ENCODE peak calls at places on chromosomes 2 and 18, in five cellular contexts. A is thyroid gland, C is colonic mucosa, M is fibroblast of mammary gland, P is WERI-Rb-1. G is an unnamed sample.

GRCh38 chr2:97851172-97851571 is 137.8 kb downstream of the ZAP70 start:
- DNase-seq in A (no peak), C (no peak), M (no peak), P (no peak), G (no peak)

GRCh38 chr2:38722271-38723115 is 28.7 kb downstream of the SRSF7 start:
- DNase-seq in A (no peak), C (no peak), M (no peak), P (peak), G (peak)

GRCh38 chr2:17148298-17149228 is 369.7 kb downstream of the RAD51AP2 start:
- DNase-seq in A (peak), C (no peak), M (peak), P (peak), G (no peak)

GRCh38 chr2:176139621-176140020 is 10.1 kb downstream of the HOXD8 start:
- DNase-seq in A (no peak), C (no peak), M (peak), P (no peak), G (no peak)

GRCh38 chr18:26717123-26717522 is 148.4 kb downstream of the AQP4 start:
- DNase-seq in A (no peak), C (no peak), M (no peak), P (no peak), G (no peak)

GRCh38 chr18:40407913-40408312 is 1547.1 kb upstream of the PIK3C3 start:
- DNase-seq in A (no peak), C (no peak), M (peak), P (no peak), G (no peak)

GRCh38 chr2:150570712-150571111 is 83.2 kb upstream of the RND3 start:
- DNase-seq in A (no peak), C (no peak), M (peak), P (no peak), G (no peak)

GRCh38 chr2:8571286-8571791 is 110.5 kb upstream of the ID2 start:
- DNase-seq in A (peak), C (peak), M (no peak), P (no peak), G (no peak)

GRCh38 chr2:8193686-8194615 is 487.9 kb upstream of the ID2 start:
- DNase-seq in A (no peak), C (no peak), M (no peak), P (peak), G (no peak)

GRCh38 chr2:233404227-233404626 is 49.9 kb downstream of the DGKD start:
- DNase-seq in A (peak), C (peak), M (peak), P (peak), G (peak)

GRCh38 chr18:11020454-11020853 is 128.9 kb downstream of the PIEZO2 start:
- DNase-seq in A (no peak), C (no peak), M (no peak), P (no peak), G (no peak)

GRCh38 chr2:70089220-70089945 is 2.1 kb downstream of the PCBP1 start:
- DNase-seq in A (peak), C (no peak), M (peak), P (peak), G (no peak)

GRCh38 chr18:57748770-57749603 is 54.1 kb downstream of the ATP8B1 start:
- DNase-seq in A (no peak), C (no peak), M (peak), P (no peak), G (peak)

GRCh38 chr2:10254373-10255188 is 48.1 kb upstream of the HPCAL1 start:
- DNase-seq in A (no peak), C (no peak), M (peak), P (no peak), G (no peak)

GRCh38 chr2:26317377-26318105 is 28.4 kb upstream of the SELENOI start:
- DNase-seq in A (no peak), C (no peak), M (no peak), P (no peak), G (no peak)

GRCh38 chr2:54942373-54942772 is 107.9 kb downstream of the RTN4 start:
- DNase-seq in A (no peak), C (no peak), M (no peak), P (no peak), G (no peak)

GRCh38 chr18:1585881-1586488 is 681.3 kb downstream of the ADCYAP1 start:
- DNase-seq in A (no peak), C (no peak), M (peak), P (no peak), G (peak)
- TF ChIP-seq CTCF in A (no peak), C (peak), M (peak), P (peak), G (peak)

GRCh38 chr2:231541605-231542509 is 11.6 kb upstream of the NMUR1 start:
- DNase-seq in A (no peak), C (no peak), M (no peak), P (peak), G (peak)
- TF ChIP-seq CTCF in A (no peak), C (no peak), M (peak), P (peak), G (no peak)

DNA sequence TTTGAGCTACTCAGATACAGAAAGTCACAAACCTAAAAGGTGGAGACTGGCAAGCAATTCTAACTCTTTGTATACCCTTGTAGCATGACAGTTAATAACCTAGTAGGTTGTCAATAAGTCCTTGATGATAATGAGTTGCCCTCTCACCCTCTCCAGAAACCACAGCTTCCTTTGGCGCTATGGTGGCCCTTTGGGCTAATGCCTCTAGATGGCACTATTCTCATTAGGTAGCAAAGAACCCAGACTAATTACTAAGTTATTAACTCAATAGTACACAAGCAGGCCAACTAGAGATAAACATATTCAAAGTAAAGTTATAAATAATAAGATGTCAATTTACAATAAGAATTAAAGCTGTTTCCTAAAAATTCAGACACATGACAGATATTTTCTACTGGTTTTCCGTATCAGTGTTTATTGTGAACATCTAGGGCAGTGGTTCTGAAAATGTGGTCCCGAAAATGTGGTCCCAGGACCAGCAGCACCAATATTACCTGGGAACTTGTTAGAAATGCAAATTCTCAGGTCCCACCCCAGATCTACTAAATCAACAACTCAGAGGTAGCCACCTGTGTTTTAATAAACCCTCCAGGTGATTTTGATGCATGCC is 41.1 kb downstream of the LDAH start:
- DNase-seq in A (no peak), C (no peak), M (peak), P (peak), G (no peak)
- TF ChIP-seq CTCF in A (no peak), C (peak), M (peak), P (peak), G (peak)

GRCh38 chr2:46767706-46768105 is 147.9 kb downstream of the MCFD2 start:
- DNase-seq in A (no peak), C (no peak), M (no peak), P (no peak), G (no peak)

GRCh38 chr2:46772500-46772899 is 143.1 kb downstream of the MCFD2 start:
- DNase-seq in A (no peak), C (no peak), M (no peak), P (no peak), G (no peak)

GRCh38 chr2:46771309-46771708 is 144.3 kb downstream of the MCFD2 start:
- DNase-seq in A (no peak), C (no peak), M (no peak), P (no peak), G (no peak)

GRCh38 chr2:46770622-46771021 is 145.0 kb downstream of the MCFD2 start:
- DNase-seq in A (no peak), C (no peak), M (peak), P (no peak), G (no peak)

GRCh38 chr2:46769809-46770208 is 145.8 kb downstream of the MCFD2 start:
- DNase-seq in A (no peak), C (no peak), M (no peak), P (no peak), G (no peak)
- TF ChIP-seq CTCF in A (no peak), C (no peak), M (peak), P (peak), G (no peak)

DNA sequence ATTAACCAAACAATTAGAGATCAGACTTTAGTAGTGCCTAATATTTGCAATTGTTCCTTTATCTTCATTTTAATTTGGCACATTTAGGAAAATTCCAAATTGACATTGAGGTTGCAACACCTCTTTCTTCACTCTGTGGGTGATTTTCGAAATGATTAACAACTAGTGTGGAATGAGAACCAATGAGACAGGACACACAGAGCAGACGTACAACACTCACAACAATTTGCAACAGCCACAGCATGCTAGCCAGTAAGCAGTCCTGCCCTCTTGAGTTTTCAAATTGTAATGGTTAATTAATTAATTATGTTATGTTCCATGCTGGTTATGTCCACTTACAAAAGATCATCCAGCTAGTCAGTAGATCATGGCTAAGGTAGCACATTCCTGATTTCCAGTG is 339.3 kb downstream of the LRP1B start:
- DNase-seq in A (no peak), C (no peak), M (no peak), P (no peak), G (no peak)
- TF ChIP-seq CTCF in A (no peak), C (no peak), M (no peak), P (no peak), G (no peak)

DNA sequence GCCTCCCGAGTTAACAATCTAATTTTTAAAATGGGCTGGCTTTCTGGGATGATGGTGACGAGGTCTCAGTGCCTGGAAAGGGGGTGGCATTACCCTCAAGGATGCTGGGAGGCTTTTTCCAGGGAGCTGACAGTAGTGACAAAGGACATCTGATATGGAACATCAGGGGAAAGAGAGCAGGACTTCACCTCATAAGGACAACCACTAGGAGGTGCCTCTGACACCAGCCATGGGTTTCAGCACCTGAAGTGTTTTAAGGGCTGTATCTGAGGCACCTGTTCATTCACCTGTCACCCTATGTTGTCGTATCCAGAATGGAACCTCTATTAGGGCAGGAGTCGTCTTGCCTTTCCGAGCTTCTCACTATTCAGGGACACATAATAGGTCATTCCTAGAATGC is 10.8 kb downstream of the IL36B start:
- DNase-seq in A (no peak), C (no peak), M (no peak), P (no peak), G (no peak)
- TF ChIP-seq CTCF in A (no peak), C (no peak), M (no peak), P (peak), G (no peak)

GRCh38 chr2:187299122-187299906 is 148.7 kb downstream of the CALCRL start:
- DNase-seq in A (no peak), C (no peak), M (peak), P (no peak), G (peak)
- TF ChIP-seq CTCF in A (no peak), C (no peak), M (peak), P (peak), G (peak)